ENCODE peak calls at places on chromosomes 7 and 10, in five cellular contexts. M is Daoy; A is IMR-90; T is astrocyte of the cerebellum; J is activated CD4-positive, alpha-beta T cell treated with anti-CD3 and anti-CD28 coated beads, Interleukin-2, amount 50 U/mL, for 4 hours. N is an unnamed sample.

GRCh38 chr10:123911866-123912265 is 20.3 kb upstream of the CPXM2 start:
- DNase-seq in A (no peak), T (no peak), M (no peak), J (no peak), N (no peak)

GRCh38 chr7:5448378-5449042 is 24.9 kb upstream of the TNRC18 start:
- DNase-seq in T (no peak), J (no peak), M (no peak), A (no peak), N (no peak)

GRCh38 chr10:90871279-90871760 is 454 bp upstream of the RPP30 start:
- DNase-seq in M (peak), T (peak), J (peak), A (peak), N (peak)

GRCh38 chr7:106793015-106793651 is 71.9 kb upstream of the PIK3CG start:
- DNase-seq in A (peak), M (peak), J (peak), T (peak), N (no peak)

GRCh38 chr7:123230603-123231002 is 30.8 kb upstream of the SLC13A1 start:
- DNase-seq in A (no peak), M (no peak), T (no peak), J (no peak), N (no peak)

GRCh38 chr10:114749545-114749944 is 72.0 kb upstream of the FHIP2A start:
- DNase-seq in M (no peak), A (no peak), T (no peak), J (no peak), N (no peak)

GRCh38 chr7:112420236-112420945 is 29.9 kb upstream of the IFRD1 start:
- DNase-seq in J (no peak), T (peak), A (peak), M (no peak), N (peak)

GRCh38 chr10:1367938-1368697 is 311.9 kb downstream of the WDR37 start:
- DNase-seq in A (no peak), T (no peak), M (no peak), J (no peak), N (no peak)

GRCh38 chr7:29885626-29886025 is 79.3 kb downstream of the WIPF3 start:
- DNase-seq in T (no peak), M (no peak), A (no peak), J (no peak), N (no peak)

GRCh38 chr10:26485150-26485941 is 47.2 kb downstream of the APBB1IP start:
- DNase-seq in M (no peak), A (no peak), T (no peak), J (no peak), N (no peak)

GRCh38 chr10:1251769-1252168 is 195.6 kb downstream of the WDR37 start:
- DNase-seq in M (no peak), A (no peak), T (no peak), J (no peak), N (peak)

GRCh38 chr10:79200346-79200745 is 131.6 kb downstream of the ZMIZ1 start:
- DNase-seq in M (no peak), T (no peak), A (no peak), J (no peak), N (no peak)

GRCh38 chr7:50660830-50661175 is 95.6 kb upstream of the DDC start:
- DNase-seq in T (no peak), J (no peak), A (no peak), M (no peak), N (no peak)

GRCh38 chr7:55224810-55225209 is 140.3 kb upstream of the LANCL2 start:
- DNase-seq in T (no peak), M (no peak), J (no peak), A (no peak), N (no peak)

GRCh38 chr10:119736220-119736619 is 10.4 kb downstream of the INPP5F start:
- DNase-seq in T (no peak), A (no peak), J (no peak), M (no peak), N (no peak)

GRCh38 chr10:37535459-37536246 is 321.8 kb downstream of the ZNF248 start:
- DNase-seq in J (no peak), M (no peak), T (no peak), A (no peak), N (no peak)

GRCh38 chr7:19117870-19118608 is 603 bp upstream of the TWIST1 start:
- DNase-seq in A (peak), J (no peak), T (no peak), M (peak), N (no peak)

GRCh38 chr10:90912854-90913479 is 7.9 kb downstream of the ANKRD1 start:
- DNase-seq in M (no peak), T (no peak), J (no peak), A (no peak), N (no peak)

GRCh38 chr10:29540016-29540415 is 94.8 kb downstream of the SVIL start:
- DNase-seq in M (no peak), A (no peak), J (no peak), T (no peak), N (no peak)

GRCh38 chr7:15686209-15686956 is at the start of gene MEOX2:
- DNase-seq in A (peak), T (peak), M (peak), J (no peak), N (no peak)

GRCh38 chr7:77543910-77544309 is 6.8 kb downstream of the PTPN12 start:
- DNase-seq in M (no peak), T (no peak), J (no peak), A (no peak), N (no peak)

GRCh38 chr7:138247568-138248328 is 171.5 kb downstream of the AKR1D1 start:
- DNase-seq in A (no peak), J (no peak), M (no peak), T (peak), N (no peak)

GRCh38 chr7:129098409-129099084 is 43.6 kb upstream of the TNPO3 start:
- DNase-seq in M (no peak), J (no peak), A (no peak), T (no peak), N (no peak)

GRCh38 chr7:124992881-124993562 is 63.4 kb upstream of the POT1 start:
- DNase-seq in A (peak), M (peak), T (peak), J (no peak), N (no peak)

GRCh38 chr7:18086165-18087030 is 58.8 kb upstream of the PRPS1L1 start:
- DNase-seq in A (no peak), T (no peak), M (peak), J (no peak), N (no peak)